ENCODE peak calls at places on chromosomes 11 and 22, in five cellular contexts. U is K562, G is aorta, J is sigmoid colon, A is Peyer's patch. X is an unnamed sample.
A peak's percentile ranks its signal among the peaks of the same experiment; 100 is the strongest.

GRCh38 chr11:11347583-11347982 is 5.5 kb downstream of the CSNK2A3 start:
- DNase-seq in A (no peak), G (peak; percentile 59), J (peak; percentile 74), U (no peak), X (peak; percentile 18)

GRCh38 chr11:113874096-113874919 is 1.1 kb downstream of the USP28 start:
- DNase-seq in U (peak; percentile 21), J (no peak), G (no peak), A (no peak), X (peak; percentile 14)

GRCh38 chr11:112797072-112797471 is 164.1 kb upstream of the NCAM1 start:
- DNase-seq in G (no peak), J (no peak), A (no peak), U (no peak), X (no peak)

GRCh38 chr11:82858556-82859091 is 41.6 kb downstream of the PRCP start:
- DNase-seq in A (no peak), J (no peak), U (no peak), G (no peak), X (peak; percentile 67)

GRCh38 chr11:15123849-15124248 is 9.1 kb downstream of the INSC start:
- DNase-seq in G (no peak), A (no peak), J (no peak), U (no peak), X (peak; percentile 54)

GRCh38 chr22:25362215-25362882 is 142.9 kb downstream of the CRYBB2 start:
- DNase-seq in G (peak; percentile 72), A (peak; percentile 87), J (peak; percentile 77), U (peak; percentile 60), X (peak; percentile 71)

GRCh38 chr11:76640540-76640939 is 30.0 kb downstream of the LRRC32 start:
- DNase-seq in G (no peak), J (peak; percentile 26), A (no peak), U (no peak), X (peak; percentile 46)

GRCh38 chr11:112665291-112665690 is 295.9 kb upstream of the NCAM1 start:
- DNase-seq in A (no peak), J (no peak), G (no peak), U (no peak), X (no peak)

GRCh38 chr22:42327462-42328129 is 57.1 kb upstream of the TCF20 start:
- DNase-seq in A (no peak), G (no peak), U (no peak), J (no peak), X (no peak)

GRCh38 chr11:76208829-76209670 is 2.7 kb upstream of the WNT11 start:
- DNase-seq in J (peak; percentile 86), U (no peak), A (peak; percentile 89), G (peak; percentile 89), X (peak; percentile 88)

GRCh38 chr22:39661842-39662676 is 91.5 kb downstream of the CACNA1I start:
- DNase-seq in U (peak; percentile 66), J (no peak), A (peak; percentile 84), G (no peak), X (no peak)

GRCh38 chr11:61473370-61474025 is 35.1 kb upstream of the LRRC10B start:
- DNase-seq in J (no peak), G (no peak), A (no peak), U (no peak), X (peak; percentile 32)

GRCh38 chr22:21593406-21594232 is 26.1 kb downstream of the UBE2L3 start:
- DNase-seq in A (no peak), J (no peak), U (peak; percentile 89), G (no peak), X (no peak)

GRCh38 chr11:130003717-130004001 is 1.0 kb upstream of the PRDM10 start:
- DNase-seq in G (no peak), U (no peak), A (peak; percentile 89), J (no peak), X (no peak)

GRCh38 chr22:28222571-28222970 is 303.5 kb upstream of the PITPNB start:
- DNase-seq in J (no peak), U (no peak), G (no peak), A (no peak), X (no peak)

GRCh38 chr11:134971381-134971780 is 559.3 kb upstream of the B3GAT1 start:
- DNase-seq in J (no peak), G (no peak), A (no peak), U (no peak), X (no peak)

GRCh38 chr11:82811369-82811768 is 77.7 kb upstream of the FAM181B start:
- DNase-seq in A (no peak), G (no peak), U (no peak), J (no peak), X (no peak)

GRCh38 chr11:78541537-78541936 is 33.1 kb downstream of the NARS2 start:
- DNase-seq in J (no peak), A (no peak), G (no peak), U (no peak), X (no peak)

GRCh38 chr22:46380069-46380468 is 44.6 kb downstream of the TRMU start:
- DNase-seq in J (no peak), G (no peak), U (no peak), A (no peak), X (no peak)

GRCh38 chr22:19940536-19941364 is 822 bp upstream of the COMT start:
- DNase-seq in U (peak; percentile 78), J (peak; percentile 65), G (peak; percentile 49), A (no peak), X (no peak)

GRCh38 chr11:62555464-62556092 is 9.0 kb upstream of the AHNAK start:
- DNase-seq in J (peak; percentile 76), G (peak; percentile 80), U (peak; percentile 56), A (peak; percentile 82), X (peak; percentile 20)

GRCh38 chr11:29336727-29337212 is 680.1 kb downstream of the KCNA4 start:
- DNase-seq in U (no peak), G (no peak), J (no peak), A (no peak), X (peak; percentile 72)

GRCh38 chr11:4983851-4984250 is 10.8 kb upstream of the OR51L1 start:
- DNase-seq in A (no peak), J (no peak), G (no peak), U (no peak), X (no peak)

GRCh38 chr11:60739114-60739513 is 14.6 kb downstream of the MS4A18 start:
- DNase-seq in J (no peak), A (no peak), U (no peak), G (no peak), X (no peak)

GRCh38 chr11:17733261-17733660 is 1.3 kb upstream of the KCNC1 start:
- DNase-seq in G (no peak), A (no peak), J (peak; percentile 19), U (no peak), X (no peak)

GRCh38 chr11:113730887-113731726 is 25.0 kb upstream of the TMPRSS5 start:
- DNase-seq in A (peak; percentile 57), J (no peak), U (peak; percentile 80), G (no peak), X (peak; percentile 79)

GRCh38 chr11:17352925-17353227 is 1.3 kb downstream of the NCR3LG1 start:
- DNase-seq in U (peak; percentile 78), J (peak; percentile 69), A (peak; percentile 75), G (no peak), X (peak; percentile 30)

GRCh38 chr22:41106122-41106968 is 14.0 kb downstream of the EP300 start:
- DNase-seq in G (no peak), J (no peak), A (no peak), U (no peak), X (no peak)

GRCh38 chr11:122755941-122756340 is 82.4 kb upstream of the CRTAM start:
- DNase-seq in A (no peak), J (no peak), G (no peak), U (no peak), X (no peak)

GRCh38 chr11:122758361-122758760 is 79.9 kb upstream of the CRTAM start:
- DNase-seq in A (no peak), J (peak; percentile 33), U (no peak), G (no peak), X (no peak)

GRCh38 chr11:122756417-122756816 is 81.9 kb upstream of the CRTAM start:
- DNase-seq in U (no peak), J (peak; percentile 69), G (peak; percentile 76), A (peak; percentile 87), X (no peak)

GRCh38 chr11:122758974-122759373 is 79.3 kb upstream of the CRTAM start:
- DNase-seq in J (no peak), U (no peak), A (no peak), G (no peak), X (peak; percentile 56)

GRCh38 chr11:122757201-122757600 is 81.1 kb upstream of the CRTAM start:
- DNase-seq in G (no peak), U (no peak), J (no peak), A (no peak), X (no peak)
- H3K27ac ChIP-seq in G (no peak overlapping the region), U (no peak overlapping the region), J (no peak overlapping the region), A (no peak overlapping the region), X (no peak overlapping the region)

DNA sequence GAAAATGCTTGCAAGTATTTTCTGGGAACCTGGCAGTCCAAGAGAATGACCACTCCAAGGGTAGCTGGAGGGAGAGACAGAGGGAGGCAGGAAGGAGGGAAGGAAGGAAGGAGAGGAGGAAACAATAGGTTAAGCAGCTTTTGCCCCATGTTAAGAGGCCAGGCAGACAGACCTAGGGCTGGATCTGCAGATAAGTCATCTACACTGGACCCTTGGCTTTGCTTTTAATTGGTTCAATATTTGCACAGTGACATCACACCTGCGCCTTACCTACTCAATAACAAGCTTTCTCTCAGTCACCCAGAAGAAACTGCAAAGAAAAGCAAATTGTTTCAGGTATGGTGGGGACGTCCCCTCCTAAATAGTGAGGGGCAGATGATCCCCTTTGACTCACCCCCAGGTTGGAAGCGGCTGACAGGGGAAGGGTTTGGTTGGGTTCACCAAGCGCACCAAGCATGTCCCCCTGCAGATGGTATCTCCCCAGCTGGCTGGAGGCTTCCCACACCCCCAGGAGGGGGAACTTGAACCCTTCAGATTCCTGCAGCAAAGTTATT is 24.3 kb downstream of the MYH9 start:
- DNase-seq in A (no peak), G (no peak), J (no peak), U (no peak), X (no peak)
- H3K4me1 ChIP-seq in A (peaks cover 84% of the 10 kb centered on the region), G (peaks cover 18% of the 10 kb centered on the region), J (peaks cover 100% of the 10 kb centered on the region), U (peaks cover 20% of the 10 kb centered on the region), X (peaks cover 75% of the 10 kb centered on the region)

DNA sequence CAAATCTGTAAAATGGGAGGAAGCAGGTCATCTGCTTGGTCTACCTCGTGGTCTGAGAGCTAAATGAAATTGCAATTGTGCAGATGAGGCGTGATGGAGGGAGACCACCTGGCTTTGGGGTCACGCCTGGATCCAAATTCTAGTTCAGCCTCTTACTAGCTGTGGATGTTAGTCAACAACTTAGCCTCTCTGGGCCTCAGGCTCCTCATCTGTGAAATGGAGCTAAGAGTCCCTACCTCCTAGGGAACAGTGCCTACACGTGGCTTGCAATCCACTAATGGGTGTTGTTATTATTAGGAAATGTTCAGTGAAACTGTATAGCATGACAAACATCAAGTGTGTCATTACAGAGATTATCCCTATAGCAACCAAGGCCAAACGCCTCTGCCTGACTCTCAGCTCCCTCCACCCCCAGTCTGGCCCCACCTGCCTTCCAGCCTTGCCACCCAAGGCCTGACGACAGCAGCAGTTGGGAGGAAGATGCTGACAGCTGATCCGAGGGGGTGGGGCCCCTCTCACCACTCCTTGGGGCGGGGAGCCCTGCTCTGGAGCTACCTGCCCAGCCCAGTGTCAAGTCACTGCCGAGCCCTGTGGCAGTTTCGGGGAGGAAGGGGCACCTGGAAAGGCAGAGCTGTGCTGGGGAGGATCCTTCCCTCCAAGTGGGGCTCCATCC is 1.7 kb upstream of the RHOD start:
- DNase-seq in A (peak; percentile 92), U (peak; percentile 71), G (no peak), J (no peak), X (peak; percentile 83)
- H3K27ac ChIP-seq in A (no peak overlapping the region), U (no peak overlapping the region), G (peak overlapping the region; percentile 28), J (no peak overlapping the region), X (peak overlapping the region; percentile 59)

DNA sequence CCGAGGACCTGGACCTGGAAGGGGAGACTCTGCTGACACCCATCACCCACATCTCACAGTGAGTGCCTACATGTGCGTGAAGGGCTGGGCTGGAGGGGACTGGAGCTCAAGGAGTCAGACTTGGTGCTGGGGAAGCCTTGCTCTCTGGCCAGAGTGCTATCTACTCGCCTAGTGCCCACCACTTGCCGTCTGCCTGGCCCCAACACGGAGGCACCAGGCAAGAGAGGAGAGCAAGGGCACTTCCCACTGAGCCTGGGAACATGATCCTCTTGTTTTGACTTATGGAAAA is 37.8 kb downstream of the KCNQ1OT1 start:
- DNase-seq in J (no peak), U (no peak), A (peak; percentile 27), G (no peak), X (no peak)
- H3K4me1 ChIP-seq in J (no peaks in the 10 kb centered on the region), U (no peaks in the 10 kb centered on the region), A (no peaks in the 10 kb centered on the region), G (no peaks in the 10 kb centered on the region), X (peaks cover 16% of the 10 kb centered on the region)

X was measured in cardiac muscle cell.